ENCODE peak calls at places on chromosomes 16 and 17, in five cellular contexts. L, W, G, H and P are unnamed samples.
A peak's percentile ranks its signal among the peaks of the same experiment; 100 is the strongest.

GRCh38 chr16:88376053-88376834 is 6.5 kb upstream of the ZNF469 start:
- DNase-seq in L (no peak), W (no peak), G (no peak), H (no peak), P (no peak)

GRCh38 chr16:9458816-9459215 is 367.4 kb downstream of the HAPSTR1 start:
- DNase-seq in L (no peak), W (no peak), G (no peak), H (no peak), P (no peak)

GRCh38 chr17:3754458-3755334 is 31.0 kb downstream of the HASPIN start:
- DNase-seq in L (no peak), W (peak; percentile 96), G (peak; percentile 68), H (no peak), P (peak; percentile 95)

GRCh38 chr16:50244504-50245416 is 21.6 kb upstream of the ADCY7 start:
- DNase-seq in L (no peak), W (no peak), G (no peak), H (no peak), P (no peak)

GRCh38 chr16:81513204-81514040 is 68.8 kb downstream of the CMIP start:
- DNase-seq in L (no peak), W (no peak), G (no peak), H (no peak), P (peak; percentile 17)

GRCh38 chr17:7443499-7444485 is 1.1 kb upstream of the CHRNB1 start:
- DNase-seq in L (no peak), W (peak; percentile 90), G (no peak), H (no peak), P (no peak)

GRCh38 chr16:89060207-89060794 is 33.4 kb upstream of the ACSF3 start:
- DNase-seq in L (no peak), W (no peak), G (peak; percentile 85), H (no peak), P (no peak)

GRCh38 chr16:50683689-50684374 is 2.7 kb upstream of the SNX20 start:
- DNase-seq in L (no peak), W (no peak), G (peak; percentile 92), H (no peak), P (no peak)

GRCh38 chr17:22090263-22090935 is 398.1 kb downstream of the KCNJ18 start:
- DNase-seq in L (no peak), W (no peak), G (no peak), H (peak; percentile 0), P (no peak)

GRCh38 chr17:75323043-75323591 is 33.9 kb upstream of the SLC25A19 start:
- DNase-seq in L (peak; percentile 84), W (peak; percentile 69), G (peak; percentile 93), H (peak; percentile 82), P (peak; percentile 66)

GRCh38 chr17:66695098-66695497 is 139.8 kb upstream of the CACNG5 start:
- DNase-seq in L (no peak), W (no peak), G (peak; percentile 31), H (no peak), P (no peak)

GRCh38 chr16:84446596-84447392 is 57.7 kb downstream of the MEAK7 start:
- DNase-seq in L (no peak), W (no peak), G (no peak), H (no peak), P (no peak)

GRCh38 chr16:66287416-66287815 is 79.1 kb upstream of the CDH5 start:
- DNase-seq in L (no peak), W (no peak), G (no peak), H (no peak), P (no peak)

GRCh38 chr17:10121971-10122707 is 76.3 kb downstream of the GAS7 start:
- DNase-seq in L (no peak), W (no peak), G (peak; percentile 70), H (no peak), P (no peak)

GRCh38 chr17:40862985-40863733 is 3.9 kb downstream of the KRT12 start:
- DNase-seq in L (no peak), W (no peak), G (peak; percentile 8), H (peak; percentile 55), P (no peak)

GRCh38 chr16:84484579-84485254 is 19.7 kb downstream of the MEAK7 start:
- DNase-seq in L (peak; percentile 51), W (no peak), G (peak; percentile 32), H (peak; percentile 69), P (no peak)